ENCODE peak calls at places on chromosome 6, in six cellular contexts. One of them, this sample, is unnamed.

GRCh38 chr6:119881416-119881815 is 531.9 kb upstream of the MAN1A1 start:
- DNase-seq in K562: no peak
- DNase-seq in GM12878: no peak
- DNase-seq in HepG2: no peak
- DNase-seq in H1: no peak
- DNase-seq in SK-N-SH: no peak
- DNase-seq in this sample: no peak

GRCh38 chr6:45569210-45569945 is 191.6 kb upstream of the SUPT3H start:
- DNase-seq in HepG2: no peak
- DNase-seq in H1: no peak
- DNase-seq in GM12878: no peak
- DNase-seq in K562: no peak
- DNase-seq in SK-N-SH: no peak
- DNase-seq in this sample: no peak

GRCh38 chr6:124882580-124883393 is 79.5 kb upstream of the RNF217 start:
- DNase-seq in SK-N-SH: no peak
- DNase-seq in GM12878: no peak
- DNase-seq in HepG2: no peak
- DNase-seq in K562: no peak
- DNase-seq in H1: no peak
- DNase-seq in this sample: no peak

GRCh38 chr6:27327023-27327742 is 15.1 kb upstream of the POM121L2 start:
- DNase-seq in SK-N-SH: no peak
- DNase-seq in HepG2: no peak
- DNase-seq in H1: no peak
- DNase-seq in K562: no peak
- DNase-seq in GM12878: no peak
- DNase-seq in this sample: no peak

GRCh38 chr6:142819603-142820335 is 125.2 kb downstream of the HIVEP2 start:
- DNase-seq in H1: no peak
- DNase-seq in HepG2: no peak
- DNase-seq in GM12878: peak; percentile 90
- DNase-seq in SK-N-SH: no peak
- DNase-seq in K562: no peak
- DNase-seq in this sample: peak; percentile 28

GRCh38 chr6:132931937-132932336 is 117.6 kb downstream of the RPS12 start:
- DNase-seq in GM12878: no peak
- DNase-seq in SK-N-SH: no peak
- DNase-seq in K562: no peak
- DNase-seq in H1: no peak
- DNase-seq in HepG2: no peak
- DNase-seq in this sample: no peak

GRCh38 chr6:88914180-88914579 is 49.2 kb downstream of the RNGTT start:
- DNase-seq in K562: no peak
- DNase-seq in HepG2: no peak
- DNase-seq in H1: no peak
- DNase-seq in SK-N-SH: no peak
- DNase-seq in GM12878: no peak
- DNase-seq in this sample: no peak

GRCh38 chr6:130834482-130835251 is 7.5 kb downstream of the SMLR1 start:
- DNase-seq in K562: no peak
- DNase-seq in SK-N-SH: no peak
- DNase-seq in HepG2: peak; percentile 85
- DNase-seq in GM12878: no peak
- DNase-seq in H1: no peak
- DNase-seq in this sample: no peak

GRCh38 chr6:169109381-169109780 is 144.3 kb downstream of the THBS2 start:
- DNase-seq in H1: no peak
- DNase-seq in SK-N-SH: no peak
- DNase-seq in K562: no peak
- DNase-seq in GM12878: no peak
- DNase-seq in HepG2: no peak
- DNase-seq in this sample: no peak

GRCh38 chr6:75524322-75524972 is 30.8 kb upstream of the FILIP1 start:
- DNase-seq in H1: no peak
- DNase-seq in HepG2: peak; percentile 95
- DNase-seq in K562: no peak
- DNase-seq in GM12878: no peak
- DNase-seq in SK-N-SH: no peak
- DNase-seq in this sample: no peak

GRCh38 chr6:27370391-27370790 is 18.2 kb upstream of the ZNF391 start:
- DNase-seq in GM12878: no peak
- DNase-seq in HepG2: no peak
- DNase-seq in K562: no peak
- DNase-seq in H1: no peak
- DNase-seq in SK-N-SH: no peak
- DNase-seq in this sample: no peak

GRCh38 chr6:165245287-165245686 is 64.1 kb downstream of the C6orf118 start:
- DNase-seq in SK-N-SH: peak; percentile 22
- DNase-seq in K562: no peak
- DNase-seq in H1: no peak
- DNase-seq in HepG2: no peak
- DNase-seq in GM12878: no peak
- DNase-seq in this sample: no peak

GRCh38 chr6:57033228-57033627 is 13.3 kb upstream of the KIAA1586 start:
- DNase-seq in K562: no peak
- DNase-seq in GM12878: no peak
- DNase-seq in SK-N-SH: no peak
- DNase-seq in HepG2: no peak
- DNase-seq in H1: no peak
- DNase-seq in this sample: no peak

GRCh38 chr6:52815167-52816092 is 11.8 kb upstream of the GSTA1 start:
- DNase-seq in K562: peak; percentile 63
- DNase-seq in H1: peak; percentile 34
- DNase-seq in GM12878: no peak
- DNase-seq in SK-N-SH: peak; percentile 67
- DNase-seq in HepG2: peak; percentile 91
- DNase-seq in this sample: peak; percentile 32

GRCh38 chr6:168676552-168677317 is 235.8 kb downstream of the SMOC2 start:
- DNase-seq in SK-N-SH: no peak
- DNase-seq in HepG2: no peak
- DNase-seq in K562: no peak
- DNase-seq in H1: no peak
- DNase-seq in GM12878: no peak
- DNase-seq in this sample: no peak

GRCh38 chr6:71402101-71402500 is 113.5 kb downstream of the OGFRL1 start:
- DNase-seq in K562: no peak
- DNase-seq in GM12878: no peak
- DNase-seq in HepG2: no peak
- DNase-seq in SK-N-SH: no peak
- DNase-seq in H1: no peak
- DNase-seq in this sample: no peak

GRCh38 chr6:82415820-82416219 is 52.2 kb downstream of the TPBG start:
- DNase-seq in K562: no peak
- DNase-seq in HepG2: no peak
- DNase-seq in GM12878: no peak
- DNase-seq in SK-N-SH: no peak
- DNase-seq in H1: no peak
- DNase-seq in this sample: no peak

GRCh38 chr6:33815854-33816253 is 12.1 kb upstream of the MLN start:
- DNase-seq in GM12878: no peak
- DNase-seq in SK-N-SH: peak; percentile 87
- DNase-seq in K562: peak; percentile 43
- DNase-seq in HepG2: no peak
- DNase-seq in H1: no peak
- DNase-seq in this sample: no peak

DNA sequence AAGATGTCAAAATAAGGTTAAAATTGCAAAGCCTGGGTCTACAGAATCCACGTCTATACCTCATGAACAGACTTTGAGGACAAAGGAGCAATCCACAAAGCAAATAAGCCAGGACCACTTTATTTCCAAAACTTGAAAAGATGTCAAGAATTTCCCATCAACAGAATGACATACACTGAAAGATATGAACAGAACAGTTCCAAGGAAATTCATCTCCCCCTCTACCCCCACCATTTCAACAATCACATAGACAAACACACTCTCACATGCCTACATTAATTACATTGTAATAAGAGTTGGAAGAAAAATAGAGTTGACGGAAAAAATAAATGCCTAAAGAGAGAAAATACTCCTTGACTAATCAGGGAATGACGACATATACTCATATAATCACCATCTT is 45.2 kb upstream of the NHSL1 start:
- DNase-seq in K562: no peak
- DNase-seq in SK-N-SH: no peak
- DNase-seq in GM12878: no peak
- DNase-seq in HepG2: no peak
- DNase-seq in H1: no peak
- DNase-seq in this sample: no peak
- TF ChIP-seq GABPA in K562: no peak
- TF ChIP-seq GABPA in SK-N-SH: no peak
- TF ChIP-seq GABPA in GM12878: no peak
- TF ChIP-seq GABPA in HepG2: no peak
- TF ChIP-seq GABPA in H1: no peak
- TF ChIP-seq GABPA in this sample: no peak

DNA sequence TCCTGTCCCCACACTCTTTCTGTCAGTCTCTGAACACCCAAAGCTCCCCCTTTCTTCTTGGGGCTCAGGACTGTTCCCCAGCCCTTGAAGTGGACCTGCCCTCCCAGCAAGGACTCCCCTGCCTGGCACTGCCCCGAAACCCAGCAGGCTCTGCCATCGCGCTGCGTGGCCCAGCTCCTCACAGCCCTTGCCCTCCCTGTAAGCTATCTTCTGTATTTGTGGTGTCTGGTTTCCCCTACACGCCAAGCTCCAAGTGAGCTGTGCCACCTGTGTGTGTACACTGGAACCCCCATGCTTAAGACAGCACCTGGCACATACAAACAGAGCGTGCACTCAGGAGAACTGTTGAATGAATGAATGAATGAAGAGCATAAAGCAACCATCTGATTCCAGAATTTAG is 57.7 kb downstream of the TMEM242 start:
- DNase-seq in K562: no peak
- DNase-seq in HepG2: no peak
- DNase-seq in GM12878: no peak
- DNase-seq in SK-N-SH: no peak
- DNase-seq in H1: no peak
- DNase-seq in this sample: no peak
- TF ChIP-seq GABPA in K562: no peak
- TF ChIP-seq GABPA in HepG2: no peak
- TF ChIP-seq GABPA in GM12878: no peak
- TF ChIP-seq GABPA in SK-N-SH: no peak
- TF ChIP-seq GABPA in H1: no peak
- TF ChIP-seq GABPA in this sample: no peak

DNA sequence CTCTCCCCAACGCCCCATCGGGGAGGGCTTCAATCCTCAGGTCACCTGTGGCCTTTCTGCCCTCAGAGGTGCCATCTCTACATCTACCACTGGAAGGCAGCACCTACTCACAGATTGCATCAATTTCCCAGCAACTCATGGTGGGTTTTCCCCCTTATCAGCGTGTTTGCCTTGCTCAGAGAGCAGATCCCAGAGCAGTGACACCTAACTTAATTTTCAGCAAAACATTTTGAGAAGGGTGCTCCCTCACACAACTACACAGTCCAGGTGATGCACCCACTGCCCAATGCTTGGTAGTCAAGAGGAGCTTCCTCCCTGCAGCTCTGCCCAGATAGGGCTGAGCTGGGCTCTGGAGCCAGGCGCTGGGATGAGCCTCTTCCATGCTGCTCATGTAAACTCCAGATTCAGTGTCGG is 48.2 kb downstream of the PLG start:
- DNase-seq in HepG2: peak; percentile 18
- DNase-seq in H1: peak; percentile 38
- DNase-seq in GM12878: peak; percentile 39
- DNase-seq in K562: peak; percentile 42
- DNase-seq in SK-N-SH: no peak
- DNase-seq in this sample: no peak
- TF ChIP-seq GABPA in HepG2: no peak
- TF ChIP-seq GABPA in H1: no peak
- TF ChIP-seq GABPA in GM12878: no peak
- TF ChIP-seq GABPA in K562: no peak
- TF ChIP-seq GABPA in SK-N-SH: no peak
- TF ChIP-seq GABPA in this sample: no peak

GRCh38 chr6:29656157-29656556 is 735 bp upstream of the MOG start:
- DNase-seq in K562: no peak
- DNase-seq in SK-N-SH: no peak
- DNase-seq in H1: no peak
- DNase-seq in HepG2: no peak
- DNase-seq in GM12878: no peak
- DNase-seq in this sample: no peak

GRCh38 chr6:29651413-29652197 is 5.3 kb upstream of the MOG start:
- DNase-seq in K562: no peak
- DNase-seq in GM12878: no peak
- DNase-seq in H1: no peak
- DNase-seq in HepG2: peak; percentile 56
- DNase-seq in SK-N-SH: peak; percentile 54
- DNase-seq in this sample: no peak

GRCh38 chr6:29652198-29652584 is 4.7 kb upstream of the MOG start:
- DNase-seq in K562: no peak
- DNase-seq in GM12878: no peak
- DNase-seq in HepG2: no peak
- DNase-seq in SK-N-SH: no peak
- DNase-seq in H1: no peak
- DNase-seq in this sample: no peak

GRCh38 chr6:29655658-29656057 is 1.2 kb upstream of the MOG start:
- DNase-seq in H1: no peak
- DNase-seq in SK-N-SH: no peak
- DNase-seq in K562: no peak
- DNase-seq in GM12878: no peak
- DNase-seq in HepG2: no peak
- DNase-seq in this sample: no peak

GRCh38 chr6:29653452-29654038 is 3.3 kb upstream of the MOG start:
- DNase-seq in H1: no peak
- DNase-seq in SK-N-SH: peak; percentile 62
- DNase-seq in K562: peak; percentile 81
- DNase-seq in GM12878: no peak
- DNase-seq in HepG2: peak; percentile 69
- DNase-seq in this sample: peak; percentile 50
- TF ChIP-seq GABPA in H1: no peak
- TF ChIP-seq GABPA in SK-N-SH: no peak
- TF ChIP-seq GABPA in K562: no peak
- TF ChIP-seq GABPA in GM12878: no peak
- TF ChIP-seq GABPA in HepG2: no peak
- TF ChIP-seq GABPA in this sample: no peak

DNA sequence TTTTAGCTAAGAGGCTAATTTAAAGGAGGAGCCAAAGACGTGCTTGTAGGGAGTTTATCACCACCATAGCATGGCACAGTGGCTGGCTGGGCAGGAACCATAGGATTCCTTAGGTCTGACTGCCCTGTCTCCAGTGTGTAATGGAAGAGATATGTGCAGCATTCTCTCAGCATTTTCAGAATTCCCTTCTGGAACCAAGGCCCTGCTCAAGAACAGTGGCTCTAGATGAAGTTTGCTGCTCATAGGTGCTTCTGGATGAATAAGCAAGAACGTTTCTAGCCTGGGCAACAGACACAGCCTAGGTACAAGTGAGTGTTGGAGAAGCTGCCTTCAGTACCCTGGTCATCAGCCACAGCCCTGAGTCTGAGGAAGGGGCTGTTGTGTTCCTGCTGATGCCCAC is 69.1 kb downstream of the LCA5 start:
- DNase-seq in GM12878: no peak
- DNase-seq in H1: no peak
- DNase-seq in HepG2: no peak
- DNase-seq in SK-N-SH: no peak
- DNase-seq in K562: no peak
- DNase-seq in this sample: no peak
- TF ChIP-seq GABPA in GM12878: no peak
- TF ChIP-seq GABPA in H1: no peak
- TF ChIP-seq GABPA in HepG2: no peak
- TF ChIP-seq GABPA in SK-N-SH: no peak
- TF ChIP-seq GABPA in K562: no peak
- TF ChIP-seq GABPA in this sample: no peak

This sample was measured in HL-60.